ENCODE peak calls at places on chromosomes 12 and 14, in ten cellular contexts. A is A549, B is right lobe of liver, H is heart left ventricle, Q is gastrocnemius medialis, C is uterus, W is ovary, J is IMR-90, T is stomach, N is testis. V is an unnamed sample. For H3K4me1, the result is how much of the 10 kb centered on the place peaks cover.

GRCh38 chr14:51498411-51499227 is 153.1 kb upstream of the FRMD6 start:
- DNase-seq in J (no peak), C (no peak), A (no peak), B (no peak), T (no peak), Q (no peak), N (no peak), W (no peak), H (no peak), V (no peak)

GRCh38 chr12:50927766-50928224 is 24.5 kb upstream of the HIGD1C start:
- DNase-seq in B (no peak), Q (peak), J (no peak), C (no peak), A (no peak), W (no peak), N (no peak), H (no peak), T (no peak), V (no peak)

GRCh38 chr14:44180975-44181374 is 326.1 kb downstream of the FSCB start:
- DNase-seq in C (no peak), H (no peak), A (no peak), T (no peak), N (no peak), J (no peak), Q (no peak), B (no peak), W (no peak), V (no peak)

GRCh38 chr14:104794641-104795467 is 694 bp downstream of the AKT1 start:
- DNase-seq in C (no peak), W (no peak), N (peak), B (no peak), A (no peak), Q (no peak), J (peak), T (peak), H (peak), V (peak)

GRCh38 chr14:104782823-104783170 is 12.8 kb downstream of the AKT1 start:
- DNase-seq in N (no peak), H (no peak), C (no peak), W (no peak), T (no peak), Q (no peak), J (no peak), B (no peak), A (no peak), V (peak)

GRCh38 chr12:52213541-52214420 is 19.3 kb upstream of the KRT7 start:
- DNase-seq in A (peak), Q (peak), W (peak), C (no peak), H (peak), B (peak), T (peak), N (peak), J (peak), V (peak)

GRCh38 chr12:111503116-111503515 is 96.0 kb downstream of the ATXN2 start:
- DNase-seq in N (no peak), T (no peak), J (peak), B (no peak), C (no peak), W (no peak), A (no peak), H (no peak), Q (no peak), V (no peak)

GRCh38 chr12:13471471-13471870 is 274.9 kb downstream of the EMP1 start:
- DNase-seq in J (no peak), H (no peak), C (no peak), W (no peak), T (no peak), A (no peak), B (no peak), N (no peak), Q (no peak), V (no peak)

GRCh38 chr14:75453817-75454434 is 26.1 kb downstream of the JDP2 start:
- DNase-seq in N (no peak), W (no peak), C (no peak), B (no peak), A (no peak), J (no peak), Q (no peak), H (no peak), T (no peak), V (no peak)

GRCh38 chr12:52524241-52524897 is 4.2 kb upstream of the KRT5 start:
- DNase-seq in J (no peak), Q (no peak), T (no peak), W (no peak), A (no peak), B (no peak), C (no peak), H (no peak), N (no peak), V (peak)

GRCh38 chr14:21987937-21988336 is 314.3 kb upstream of the OR4E1 start:
- DNase-seq in T (no peak), N (no peak), J (peak), A (peak), B (no peak), W (no peak), Q (no peak), H (no peak), C (no peak), V (no peak)

GRCh38 chr14:24673059-24673458 is 39.1 kb upstream of the GZMB start:
- DNase-seq in J (no peak), T (no peak), C (no peak), N (no peak), Q (no peak), B (no peak), W (no peak), H (no peak), A (no peak), V (no peak)

GRCh38 chr14:32259368-32260013 is 56.4 kb upstream of the RNU6-8 start:
- DNase-seq in N (no peak), W (no peak), C (no peak), T (no peak), J (peak), Q (no peak), A (peak), B (no peak), H (no peak), V (no peak)

GRCh38 chr14:92513204-92513965 is at the start of gene RIN3:
- DNase-seq in C (peak), Q (no peak), W (peak), T (no peak), N (peak), B (peak), A (peak), J (peak), H (peak), V (peak)

GRCh38 chr12:116339062-116339461 is 61.6 kb upstream of the MED13L start:
- DNase-seq in A (no peak), J (no peak), H (no peak), B (no peak), C (no peak), W (no peak), Q (no peak), T (no peak), N (no peak), V (no peak)

GRCh38 chr12:102343361-102344121 is 136.8 kb downstream of the IGF1 start:
- DNase-seq in H (no peak), T (no peak), Q (no peak), C (no peak), N (no peak), A (peak), B (no peak), W (no peak), J (peak), V (no peak)

GRCh38 chr12:132288516-132289188 is 40.7 kb downstream of the GALNT9 start:
- DNase-seq in Q (no peak), A (no peak), N (no peak), J (no peak), C (no peak), W (no peak), H (no peak), B (no peak), T (no peak), V (no peak)

GRCh38 chr14:102508774-102509743 is 517 bp downstream of the ANKRD9 start:
- DNase-seq in B (peak), Q (peak), A (no peak), N (peak), C (peak), J (peak), H (peak), T (peak), W (peak), V (peak)

GRCh38 chr14:74804219-74804825 is 41.2 kb downstream of the YLPM1 start:
- DNase-seq in C (no peak), B (no peak), J (peak), T (no peak), A (peak), N (peak), W (peak), H (no peak), Q (no peak), V (no peak)

GRCh38 chr12:79274571-79275064 is 410.0 kb downstream of the SYT1 start:
- DNase-seq in H (no peak), A (no peak), W (no peak), C (no peak), T (no peak), Q (no peak), B (no peak), N (no peak), J (no peak), V (no peak)

GRCh38 chr14:49970474-49971147 is 77.7 kb downstream of the ARF6 start:
- DNase-seq in J (peak), T (peak), A (no peak), H (no peak), C (no peak), W (no peak), B (no peak), Q (no peak), N (peak), V (no peak)

GRCh38 chr12:107368586-107368985 is 275.2 kb upstream of the CRY1 start:
- DNase-seq in T (no peak), C (no peak), A (no peak), J (no peak), Q (no peak), W (no peak), H (no peak), B (no peak), N (no peak), V (no peak)

GRCh38 chr14:85528882-85529585 is 910 bp upstream of the FLRT2 start:
- DNase-seq in W (peak), C (no peak), H (no peak), B (no peak), T (no peak), A (no peak), Q (no peak), J (peak), N (peak), V (no peak)

GRCh38 chr14:64069634-64070359 is 217.0 kb downstream of the SYNE2 start:
- DNase-seq in T (no peak), N (no peak), W (no peak), H (no peak), Q (no peak), J (no peak), A (no peak), B (no peak), C (no peak), V (no peak)

GRCh38 chr12:9667403-9667802 is 2.1 kb upstream of the CLEC2D start:
- DNase-seq in Q (no peak), B (no peak), C (no peak), A (no peak), J (no peak), T (no peak), W (no peak), H (no peak), N (no peak), V (no peak)

GRCh38 chr14:99413972-99414371 is 66.7 kb downstream of the SETD3 start:
- DNase-seq in H (no peak), T (no peak), C (no peak), N (no peak), W (no peak), J (no peak), B (no peak), A (no peak), Q (no peak), V (no peak)

GRCh38 chr14:99410019-99410418 is 70.6 kb downstream of the SETD3 start:
- DNase-seq in H (no peak), W (no peak), T (no peak), J (no peak), A (no peak), N (no peak), C (no peak), B (no peak), Q (no peak), V (no peak)

GRCh38 chr14:99415496-99416281 is 65.0 kb downstream of the SETD3 start:
- DNase-seq in J (peak), W (no peak), B (no peak), C (peak), T (peak), Q (peak), H (peak), N (peak), A (peak), V (no peak)

GRCh38 chr14:99412122-99413061 is 68.3 kb downstream of the SETD3 start:
- DNase-seq in J (peak), T (no peak), W (no peak), H (no peak), C (no peak), N (no peak), B (no peak), Q (no peak), A (no peak), V (no peak)

DNA sequence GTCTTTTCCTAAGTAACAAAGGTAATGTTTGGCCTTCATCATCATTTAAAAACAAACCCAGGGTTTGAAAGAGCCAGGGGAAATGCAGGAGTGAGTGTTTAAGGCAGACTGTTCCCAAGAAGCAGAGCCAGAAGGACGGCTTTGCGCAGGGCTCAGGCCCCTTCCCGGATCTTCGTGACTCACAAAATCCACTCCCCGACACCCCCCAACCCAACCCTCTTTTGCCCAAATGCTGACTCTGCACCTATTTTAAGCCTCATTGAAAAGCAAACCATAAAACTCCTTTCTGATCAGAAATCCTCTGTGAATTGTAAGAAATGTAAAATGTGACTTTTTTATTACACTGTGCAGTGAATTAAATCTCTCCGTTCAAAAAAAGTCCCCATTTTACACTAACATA is 67.5 kb downstream of the SETD3 start:
- DNase-seq in T (no peak), N (no peak), A (no peak), J (no peak), W (no peak), Q (no peak), B (no peak), C (no peak), H (no peak), V (no peak)
- H3K27ac ChIP-seq in T (no peak), N (no peak), A (no peak), J (no peak), W (no peak), Q (no peak), B (no peak), C (no peak), H (no peak), V (no peak)

GRCh38 chr12:6979021-6979420 is 8.3 kb downstream of the EMG1 start:
- DNase-seq in A (no peak), W (no peak), Q (no peak), H (peak), B (no peak), C (no peak), N (no peak), T (no peak), J (no peak), V (no peak)
- TF ChIP-seq POLR2A in A (no peak), W (no peak), Q (no peak), H (no peak), B (no peak), C (no peak), N (no peak), T (no peak), J (no peak), V (no peak)

GRCh38 chr14:68377459-68377858 is 415.4 kb downstream of the ZFP36L1 start:
- DNase-seq in B (peak), N (peak), T (no peak), J (peak), H (peak), C (peak), W (no peak), A (no peak), Q (peak), V (no peak)
- H3K4me1 ChIP-seq in B (under half), N (under half), T (under half), J (under half), H (under half), C (under half), W (under half), A (under half), Q (under half), V (under half)

GRCh38 chr12:53624956-53625355 is 1.2 kb downstream of the ATF7 start:
- DNase-seq in A (no peak), J (no peak), B (no peak), N (no peak), C (no peak), T (no peak), Q (no peak), W (no peak), H (no peak), V (no peak)
- H3K27ac ChIP-seq in A (peak), J (peak), B (peak), N (peak), C (peak), T (peak), Q (peak), W (peak), H (peak), V (peak)

GRCh38 chr14:94685166-94685581 is 73.0 kb downstream of the SERPINA3 start:
- DNase-seq in H (no peak), C (no peak), T (no peak), A (no peak), Q (no peak), W (no peak), N (no peak), B (no peak), J (no peak), V (no peak)
- TF ChIP-seq POLR2A in H (no peak), C (no peak), T (no peak), A (no peak), Q (no peak), W (no peak), N (no peak), B (no peak), J (no peak), V (no peak)